ENCODE peak calls at places on chromosomes 7 and 10, in seven cellular contexts. X is H9, Z is mesendoderm, K is neuronal stem cell, U is trophoblast cell, D is mesenchymal stem cell, F is H1. I is an unnamed sample.

GRCh38 chr7:125465527-125465926 is 535.9 kb upstream of the POT1 start:
- DNase-seq in K (no peak), F (no peak), X (no peak), U (no peak), Z (no peak), D (peak), I (no peak)

GRCh38 chr7:33048257-33048656 is 14.3 kb downstream of the NT5C3A start:
- DNase-seq in K (no peak), X (no peak), U (no peak), F (no peak), Z (no peak), D (no peak), I (no peak)

GRCh38 chr7:112205348-112206237 is 606 bp downstream of the DOCK4 start:
- DNase-seq in K (peak), F (no peak), D (peak), Z (peak), X (peak), U (no peak), I (peak)

GRCh38 chr10:119340893-119341235 is 133.5 kb downstream of the GRK5 start:
- DNase-seq in K (no peak), U (no peak), X (no peak), F (no peak), Z (no peak), D (no peak), I (no peak)

GRCh38 chr7:77855371-77856083 is 57.0 kb downstream of the PHTF2 start:
- DNase-seq in K (no peak), F (no peak), X (no peak), U (no peak), Z (no peak), D (no peak), I (peak)

GRCh38 chr10:110533149-110533548 is 34.3 kb upstream of the SMC3 start:
- DNase-seq in X (no peak), U (no peak), K (no peak), D (no peak), F (no peak), Z (no peak), I (peak)

GRCh38 chr10:104300736-104301292 is 31.8 kb downstream of the GSTO2 start:
- DNase-seq in F (no peak), X (no peak), D (peak), Z (peak), K (no peak), U (peak), I (peak)

GRCh38 chr7:120964088-120964487 is 13.5 kb downstream of the ING3 start:
- DNase-seq in K (no peak), U (no peak), X (no peak), Z (no peak), D (no peak), F (no peak), I (no peak)

GRCh38 chr10:59838390-59838789 is 68.0 kb downstream of the CCDC6 start:
- DNase-seq in F (no peak), Z (no peak), U (no peak), X (no peak), K (no peak), D (no peak), I (no peak)

GRCh38 chr7:4784799-4785198 is 9.4 kb downstream of the AP5Z1 start:
- DNase-seq in Z (no peak), D (no peak), K (no peak), F (no peak), X (no peak), U (no peak), I (no peak)

GRCh38 chr10:106025208-106025811 is 1139.2 kb downstream of the SORCS1 start:
- DNase-seq in D (no peak), X (no peak), Z (no peak), F (no peak), K (no peak), U (no peak), I (no peak)

GRCh38 chr7:70720191-70720873 is 411.6 kb upstream of the GALNT17 start:
- DNase-seq in D (no peak), K (no peak), U (no peak), F (no peak), Z (peak), X (no peak), I (no peak)

GRCh38 chr10:34334908-34335307 is 480.2 kb downstream of the PARD3 start:
- DNase-seq in Z (no peak), D (no peak), X (no peak), F (no peak), K (no peak), U (no peak), I (no peak)
- H2BK5ac ChIP-seq in Z (no peak), D (no peak), X (no peak), F (no peak), K (no peak), U (no peak), I (no peak)

DNA sequence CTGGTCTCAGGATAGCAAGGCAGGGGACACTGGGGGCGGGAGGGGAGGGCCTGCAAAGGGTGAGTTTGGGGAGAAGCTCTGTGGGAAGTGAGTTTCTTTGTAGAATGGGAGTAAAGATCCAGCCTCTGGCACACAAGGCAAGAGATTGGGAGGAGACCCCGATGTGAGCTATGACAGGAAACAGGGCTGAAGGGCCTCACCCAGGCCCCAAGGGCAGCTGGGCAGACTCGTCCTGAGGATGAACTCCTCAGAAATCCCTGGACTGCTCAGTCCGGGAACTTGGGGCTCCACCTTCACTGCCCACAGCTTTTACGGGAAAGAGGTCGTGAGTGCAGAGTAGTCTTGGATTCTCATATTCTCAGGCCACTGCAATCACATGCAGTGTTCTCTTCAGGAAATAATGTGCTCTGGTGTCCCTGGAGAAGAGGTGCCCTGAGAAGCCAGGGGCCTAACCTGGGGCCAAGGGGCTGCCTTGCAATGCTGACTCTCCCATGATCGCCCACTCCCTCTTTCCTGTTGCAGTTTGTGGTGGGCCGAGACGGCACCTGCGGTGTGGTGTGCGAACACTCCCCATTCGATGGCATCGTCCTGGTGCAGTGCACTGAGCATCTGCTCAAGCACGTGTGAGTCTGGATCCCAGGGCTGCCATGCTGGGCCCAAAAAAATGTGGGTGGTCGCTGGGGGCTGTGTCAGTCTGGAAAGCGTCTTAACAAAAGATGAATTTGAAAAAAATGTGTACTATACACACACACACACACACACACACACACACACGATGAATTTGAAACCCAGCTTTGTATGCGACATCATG is 31.3 kb upstream of the C10orf53 start:
- DNase-seq in X (peak), F (no peak), Z (no peak), U (no peak), K (no peak), D (no peak), I (no peak)
- H2BK5ac ChIP-seq in X (no peak), F (no peak), Z (no peak), U (no peak), K (no peak), D (no peak), I (no peak)

DNA sequence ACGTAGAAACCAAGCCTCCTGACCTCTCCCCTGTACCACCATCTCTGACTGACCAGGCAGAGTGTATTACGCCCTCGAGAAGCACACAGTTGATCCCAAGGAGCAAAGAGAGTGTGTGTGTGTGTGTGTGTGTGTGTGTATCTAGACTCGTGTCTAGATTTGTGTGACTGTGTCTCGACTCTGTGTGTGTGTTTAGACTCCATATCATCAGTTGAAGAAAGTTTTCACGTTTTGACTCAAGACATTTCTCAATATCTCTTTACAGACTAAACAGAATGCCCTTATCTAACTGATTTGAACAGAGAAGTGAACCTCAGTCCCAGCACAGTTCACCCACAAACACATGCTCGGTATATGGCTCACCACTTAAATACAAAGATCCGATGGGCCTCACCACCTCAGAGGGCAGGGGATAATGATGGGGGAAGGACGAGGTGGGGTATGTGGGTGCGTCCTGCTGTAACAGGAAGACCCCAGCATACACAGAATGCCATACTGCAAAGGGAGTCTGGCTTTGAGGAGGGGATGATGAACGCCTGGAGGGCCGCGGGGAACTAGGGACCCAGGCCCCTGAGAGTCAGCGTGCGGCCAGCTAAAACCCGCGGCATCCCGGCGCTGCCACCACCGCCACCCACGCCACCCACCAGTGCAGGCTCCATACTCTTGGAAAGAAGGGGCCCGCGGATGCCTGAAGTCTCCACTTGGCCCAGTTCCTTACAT is 780 bp downstream of the ALDH18A1 start:
- DNase-seq in X (no peak), D (peak), K (peak), Z (peak), F (no peak), U (peak), I (peak)
- H2BK5ac ChIP-seq in X (no peak), D (no peak), K (peak), Z (no peak), F (no peak), U (no peak), I (peak)

GRCh38 chr10:70815504-70816219 is at the start of gene SGPL1:
- DNase-seq in Z (peak), U (peak), D (peak), F (peak), X (peak), K (peak), I (peak)

GRCh38 chr10:70810967-70811366 is 4.8 kb upstream of the SGPL1 start:
- DNase-seq in D (no peak), F (no peak), K (no peak), U (no peak), X (no peak), Z (no peak), I (no peak)

GRCh38 chr10:70814126-70814525 is 1.6 kb upstream of the SGPL1 start:
- DNase-seq in Z (no peak), K (no peak), X (no peak), F (no peak), D (no peak), U (no peak), I (no peak)

GRCh38 chr10:70811881-70812280 is 3.9 kb upstream of the SGPL1 start:
- DNase-seq in Z (no peak), F (no peak), D (no peak), X (no peak), K (no peak), U (no peak), I (no peak)

DNA sequence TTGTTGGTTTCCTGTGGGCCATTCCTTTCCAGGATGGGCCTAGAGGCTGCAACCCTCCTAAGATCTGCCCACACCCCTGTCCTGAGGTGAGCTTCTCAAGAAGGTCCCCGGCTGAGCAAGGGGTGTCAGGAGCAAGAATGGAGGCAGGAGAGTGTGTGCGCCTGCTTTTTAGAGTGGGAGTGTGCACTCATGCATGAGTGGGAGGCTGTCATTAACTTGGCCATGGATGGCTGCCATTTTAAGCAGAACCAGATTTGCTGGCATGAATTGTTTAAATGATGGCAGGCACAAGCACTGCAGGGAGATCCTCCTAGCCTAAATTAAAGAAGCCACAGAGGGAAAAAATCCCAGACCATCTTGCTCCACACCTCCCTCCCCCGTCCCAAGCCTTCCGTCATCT is 2.9 kb upstream of the SGPL1 start:
- DNase-seq in Z (no peak), U (no peak), D (no peak), X (no peak), K (no peak), F (no peak), I (no peak)
- H2BK5ac ChIP-seq in Z (no peak), U (no peak), D (no peak), X (no peak), K (no peak), F (no peak), I (no peak)

GRCh38 chr7:81672872-81673271 is 97.0 kb downstream of the HGF start:
- DNase-seq in K (peak), X (peak), D (no peak), U (no peak), Z (peak), F (no peak), I (no peak)
- H2BK5ac ChIP-seq in K (no peak), X (no peak), D (no peak), U (no peak), Z (no peak), F (peak), I (no peak)